ENCODE peak calls at places on chromosomes 11 and 22, in five cellular contexts. L, D, Q, K and G are unnamed samples.

GRCh38 chr11:82994615-82995014 is 77.1 kb downstream of the RAB30 start:
- DNase-seq in Q (no peak), K (no peak), L (no peak), D (no peak), G (no peak)

GRCh38 chr11:46456676-46457432 is 65.3 kb upstream of the CHRM4 start:
- DNase-seq in L (no peak), K (no peak), D (no peak), Q (no peak), G (no peak)

GRCh38 chr22:46589871-46590271 is 30.3 kb upstream of the GRAMD4 start:
- DNase-seq in L (no peak), D (no peak), Q (no peak), K (no peak), G (no peak)

GRCh38 chr11:63537293-63538101 is 889 bp downstream of the PLAAT4 start:
- DNase-seq in D (peak; percentile 50), Q (no peak), K (peak; percentile 53), L (no peak), G (no peak)

GRCh38 chr22:39237276-39238123 is 7.3 kb downstream of the PDGFB start:
- DNase-seq in Q (no peak), L (no peak), D (no peak), K (no peak), G (peak; percentile 48)

GRCh38 chr22:19885841-19886592 is 31.3 kb upstream of the GNB1L start:
- DNase-seq in L (no peak), D (no peak), K (no peak), Q (no peak), G (no peak)

GRCh38 chr11:118715837-118716260 is 36.4 kb upstream of the TREH start:
- DNase-seq in K (no peak), Q (no peak), L (no peak), D (no peak), G (no peak)

GRCh38 chr11:113506461-113506860 is 31.3 kb upstream of the DRD2 start:
- DNase-seq in L (no peak), K (no peak), D (no peak), Q (no peak), G (no peak)

GRCh38 chr11:94315664-94316063 is 11.3 kb downstream of the IZUMO1R start:
- DNase-seq in K (peak; percentile 3), L (no peak), Q (no peak), D (peak; percentile 65), G (no peak)

GRCh38 chr22:28203286-28203685 is 284.2 kb upstream of the PITPNB start:
- DNase-seq in K (no peak), Q (no peak), L (no peak), D (no peak), G (no peak)

GRCh38 chr11:62370743-62371440 is 33.6 kb downstream of the ASRGL1 start:
- DNase-seq in Q (no peak), K (no peak), D (no peak), L (peak; percentile 20), G (no peak)

GRCh38 chr11:110565344-110565684 is 135.6 kb downstream of the FDX1 start:
- DNase-seq in K (no peak), L (no peak), Q (peak; percentile 26), D (no peak), G (peak; percentile 56)

GRCh38 chr22:41498322-41498721 is 29.4 kb downstream of the ACO2 start:
- DNase-seq in K (no peak), Q (no peak), L (no peak), D (no peak), G (no peak)

GRCh38 chr11:76787911-76788596 is 4.9 kb downstream of the TSKU start:
- DNase-seq in D (peak; percentile 72), Q (no peak), K (no peak), L (no peak), G (no peak)

GRCh38 chr22:49962751-49963646 is 2.4 kb downstream of the PIM3 start:
- DNase-seq in K (no peak), D (no peak), Q (peak; percentile 61), L (no peak), G (no peak)

GRCh38 chr11:19828382-19829108 is 115.9 kb downstream of the NAV2 start:
- DNase-seq in L (no peak), K (no peak), D (no peak), Q (peak; percentile 26), G (peak; percentile 52)

GRCh38 chr22:30400159-30400558 is 3.3 kb downstream of the SEC14L2 start:
- DNase-seq in D (no peak), Q (no peak), K (no peak), L (no peak), G (no peak)

GRCh38 chr22:45916515-45916914 is 60.4 kb downstream of the WNT7B start:
- DNase-seq in L (no peak), Q (no peak), K (no peak), D (no peak), G (no peak)

GRCh38 chr11:84924290-84924689 is 702.9 kb downstream of the DLG2 start:
- DNase-seq in L (no peak), D (no peak), K (no peak), Q (peak; percentile 12), G (no peak)

GRCh38 chr11:32070707-32071106 is 20.2 kb upstream of the RCN1 start:
- DNase-seq in D (no peak), Q (no peak), K (no peak), L (no peak), G (no peak)

GRCh38 chr11:132131051-132131450 is 760.6 kb downstream of the NTM start:
- DNase-seq in L (no peak), K (no peak), Q (no peak), D (no peak), G (no peak)

GRCh38 chr22:20948989-20949388 is 18.1 kb upstream of the AIFM3 start:
- DNase-seq in L (no peak), D (no peak), Q (no peak), K (no peak), G (no peak)

GRCh38 chr11:1553808-1554594 is 18.1 kb downstream of the DUSP8 start:
- DNase-seq in K (no peak), Q (no peak), L (no peak), D (no peak), G (no peak)